ENCODE peak calls at places on chromosomes 1 and 21, in seven cellular contexts. K, R, T, M, U, G and J are unnamed samples.

GRCh38 chr1:166197597-166197996 is 30.8 kb upstream of the FAM78B start:
- DNase-seq in M (no peak), R (no peak), U (no peak), K (no peak), T (no peak), G (no peak), J (peak)

GRCh38 chr1:214540324-214540723 is 11.1 kb downstream of the PTPN14 start:
- DNase-seq in T (no peak), R (no peak), U (peak), G (no peak), M (no peak), K (no peak), J (no peak)

GRCh38 chr21:41100826-41101550 is 67.0 kb upstream of the BACE2 start:
- DNase-seq in K (no peak), G (no peak), M (no peak), R (no peak), U (no peak), T (no peak), J (no peak)

GRCh38 chr1:109807822-109808680 is 44.3 kb upstream of the EPS8L3 start:
- DNase-seq in M (peak), R (no peak), G (no peak), U (no peak), T (no peak), K (no peak), J (peak)

GRCh38 chr21:37341254-37341960 is 25.2 kb upstream of the DYRK1A start:
- DNase-seq in G (no peak), K (no peak), M (peak), R (no peak), U (no peak), T (no peak), J (peak)

GRCh38 chr1:112237983-112238515 is 158.0 kb upstream of the CTTNBP2NL start:
- DNase-seq in T (no peak), G (peak), K (no peak), M (no peak), U (no peak), R (no peak), J (no peak)

GRCh38 chr1:52552236-52552504 is 722 bp downstream of the TUT4 start:
- DNase-seq in K (peak), G (peak), R (peak), T (peak), M (peak), U (peak), J (peak)

GRCh38 chr1:116489231-116489697 is 81.6 kb downstream of the CD58 start:
- DNase-seq in K (no peak), R (peak), M (peak), T (no peak), G (peak), U (peak), J (no peak)

GRCh38 chr1:203084588-203085527 is 954 bp downstream of the MYOG start:
- DNase-seq in G (no peak), T (no peak), R (peak), K (peak), U (no peak), M (peak), J (no peak)

GRCh38 chr1:96808186-96808585 is 86.6 kb downstream of the PTBP2 start:
- DNase-seq in R (no peak), G (no peak), U (no peak), K (peak), M (no peak), T (peak), J (no peak)

GRCh38 chr1:95207223-95207935 is 26.6 kb upstream of the RWDD3 start:
- DNase-seq in T (no peak), K (no peak), M (no peak), U (no peak), R (peak), G (no peak), J (no peak)

GRCh38 chr1:17525996-17526686 is 13.4 kb upstream of the ARHGEF10L start:
- DNase-seq in R (no peak), T (no peak), K (no peak), M (no peak), U (peak), G (no peak), J (no peak)

GRCh38 chr1:186535388-186536133 is 74.6 kb upstream of the PDC start:
- DNase-seq in R (no peak), U (no peak), G (no peak), K (no peak), M (peak), T (peak), J (peak)

GRCh38 chr1:9529190-9529589 is 10.1 kb upstream of the SLC25A33 start:
- DNase-seq in K (no peak), M (peak), U (no peak), T (peak), R (no peak), G (no peak), J (peak)

GRCh38 chr1:178126790-178127189 is 32.9 kb downstream of the RASAL2 start:
- DNase-seq in K (peak), M (peak), T (peak), G (no peak), R (no peak), U (no peak), J (peak)

GRCh38 chr1:228107636-228108035 is 1.5 kb downstream of the MRPL55 start:
- DNase-seq in K (no peak), U (no peak), T (no peak), M (no peak), R (no peak), G (no peak), J (no peak)

GRCh38 chr1:151211972-151212705 is 13.8 kb downstream of the PIP5K1A start:
- DNase-seq in T (no peak), K (no peak), R (no peak), U (no peak), G (no peak), M (peak), J (no peak)

GRCh38 chr1:75203415-75204277 is 69.5 kb downstream of the LHX8 start:
- DNase-seq in U (no peak), T (peak), G (no peak), K (peak), R (no peak), M (peak), J (peak)

GRCh38 chr1:197980457-197980856 is 63.3 kb downstream of the LHX9 start:
- DNase-seq in K (no peak), R (no peak), G (no peak), T (no peak), U (peak), M (no peak), J (no peak)

GRCh38 chr1:202122639-202123335 is at the start of gene GPR37L1:
- DNase-seq in U (peak), G (no peak), K (no peak), T (peak), R (peak), M (peak), J (peak)

GRCh38 chr1:178121883-178122282 is 28.0 kb downstream of the RASAL2 start:
- DNase-seq in K (no peak), U (no peak), M (no peak), T (no peak), G (no peak), R (no peak), J (peak)

GRCh38 chr1:22117851-22118250 is 25.0 kb downstream of the WNT4 start:
- DNase-seq in R (peak), G (no peak), K (no peak), U (peak), T (peak), M (no peak), J (peak)

GRCh38 chr1:202029171-202029665 is 18.8 kb downstream of the ELF3 start:
- DNase-seq in U (no peak), T (peak), G (no peak), M (peak), K (no peak), R (no peak), J (peak)

GRCh38 chr1:102566182-102566581 is 542.1 kb downstream of the COL11A1 start:
- DNase-seq in M (no peak), G (no peak), T (no peak), R (no peak), K (no peak), U (no peak), J (no peak)
- TF ChIP-seq CTCF in M (no peak), G (no peak), T (no peak), R (no peak), K (no peak), U (no peak), J (no peak)

DNA sequence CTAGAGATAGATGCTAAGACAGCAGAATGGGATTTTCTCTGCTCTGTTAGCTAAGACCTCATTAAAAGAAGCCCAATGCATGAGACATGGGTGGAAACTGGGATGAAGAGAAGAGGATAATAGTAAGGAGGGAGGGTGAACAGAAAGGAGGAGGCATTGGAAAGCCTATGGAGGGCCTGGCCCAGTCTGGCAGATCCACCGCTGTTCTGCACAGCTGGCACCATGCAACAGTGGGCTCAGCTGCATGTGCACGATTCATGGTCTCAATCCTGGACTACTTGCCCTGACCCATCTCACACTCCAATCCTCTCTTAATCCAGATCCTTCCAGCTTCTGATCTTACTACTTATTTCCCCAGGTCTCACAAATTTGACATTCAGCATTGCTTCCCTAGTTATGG is 2.2 kb downstream of the PHC2 start:
- DNase-seq in U (no peak), G (no peak), R (no peak), K (no peak), M (no peak), T (no peak), J (no peak)
- H3K4me3 ChIP-seq in U (no peak), G (no peak), R (no peak), K (no peak), M (peak), T (peak), J (peak)

GRCh38 chr1:29354511-29355098 is 118.3 kb downstream of the PTPRU start:
- DNase-seq in G (no peak), T (no peak), K (no peak), R (no peak), M (no peak), U (peak), J (no peak)
- TF ChIP-seq CTCF in G (no peak), T (no peak), K (no peak), R (no peak), M (no peak), U (no peak), J (no peak)

GRCh38 chr1:48472747-48473146 is 743 bp upstream of the SPATA6 start:
- DNase-seq in G (no peak), R (no peak), M (no peak), U (no peak), K (no peak), T (no peak), J (no peak)
- H3K4me3 ChIP-seq in G (peak), R (peak), M (peak), U (peak), K (peak), T (peak), J (peak)

GRCh38 chr1:108669679-108670078 is 8.8 kb upstream of the HENMT1 start:
- DNase-seq in K (no peak), T (no peak), M (no peak), U (no peak), R (no peak), G (no peak), J (no peak)
- TF ChIP-seq CTCF in K (no peak), T (no peak), M (no peak), U (no peak), R (no peak), G (no peak), J (no peak)

GRCh38 chr21:38819719-38820147 is 14.0 kb downstream of the ETS2 start:
- DNase-seq in R (peak), M (peak), U (peak), T (peak), G (peak), K (no peak), J (peak)

GRCh38 chr21:38820471-38821239 is 14.9 kb downstream of the ETS2 start:
- DNase-seq in T (no peak), K (peak), G (peak), M (no peak), U (peak), R (no peak), J (no peak)

GRCh38 chr21:38817371-38818335 is 11.9 kb downstream of the ETS2 start:
- DNase-seq in R (no peak), U (peak), M (peak), K (no peak), G (no peak), T (peak), J (peak)

GRCh38 chr21:38818336-38818723 is 12.6 kb downstream of the ETS2 start:
- DNase-seq in R (no peak), M (no peak), T (peak), K (no peak), U (no peak), G (peak), J (no peak)

DNA sequence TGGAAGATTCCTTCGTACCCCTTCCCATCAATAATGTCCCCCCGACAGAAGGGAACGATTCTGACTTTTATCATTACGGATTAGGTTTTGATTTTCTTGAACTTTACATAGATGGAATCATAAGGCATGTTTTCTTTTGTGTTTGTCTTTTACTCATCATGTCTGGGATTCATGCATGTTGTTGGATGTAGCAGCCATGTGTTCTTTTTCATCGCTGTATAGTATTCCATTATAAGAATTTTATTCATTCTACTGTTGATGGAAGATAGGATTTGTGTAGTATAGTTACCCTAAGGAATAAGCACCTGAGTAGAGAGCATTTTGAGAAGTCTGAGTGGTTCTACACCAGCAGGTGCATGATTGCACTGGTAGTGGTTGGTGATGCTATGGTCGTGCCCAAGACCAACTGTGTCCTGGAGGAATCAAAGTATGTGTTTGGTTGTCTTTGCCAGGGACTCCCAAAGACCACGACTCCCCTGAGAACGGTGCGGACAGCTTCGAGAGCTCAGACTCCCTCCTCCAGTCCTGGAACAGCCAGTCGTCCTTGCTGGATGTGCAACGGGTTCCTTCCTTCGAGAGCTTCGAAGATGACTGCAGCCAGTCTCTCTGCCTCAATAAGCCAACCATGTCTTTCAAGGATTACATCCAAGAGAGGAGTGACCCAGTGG is 13.5 kb downstream of the ETS2 start:
- DNase-seq in R (no peak), K (no peak), G (peak), U (no peak), T (no peak), M (no peak), J (no peak)
- H3K4me3 ChIP-seq in R (no peak), K (no peak), G (no peak), U (no peak), T (no peak), M (peak), J (no peak)

DNA sequence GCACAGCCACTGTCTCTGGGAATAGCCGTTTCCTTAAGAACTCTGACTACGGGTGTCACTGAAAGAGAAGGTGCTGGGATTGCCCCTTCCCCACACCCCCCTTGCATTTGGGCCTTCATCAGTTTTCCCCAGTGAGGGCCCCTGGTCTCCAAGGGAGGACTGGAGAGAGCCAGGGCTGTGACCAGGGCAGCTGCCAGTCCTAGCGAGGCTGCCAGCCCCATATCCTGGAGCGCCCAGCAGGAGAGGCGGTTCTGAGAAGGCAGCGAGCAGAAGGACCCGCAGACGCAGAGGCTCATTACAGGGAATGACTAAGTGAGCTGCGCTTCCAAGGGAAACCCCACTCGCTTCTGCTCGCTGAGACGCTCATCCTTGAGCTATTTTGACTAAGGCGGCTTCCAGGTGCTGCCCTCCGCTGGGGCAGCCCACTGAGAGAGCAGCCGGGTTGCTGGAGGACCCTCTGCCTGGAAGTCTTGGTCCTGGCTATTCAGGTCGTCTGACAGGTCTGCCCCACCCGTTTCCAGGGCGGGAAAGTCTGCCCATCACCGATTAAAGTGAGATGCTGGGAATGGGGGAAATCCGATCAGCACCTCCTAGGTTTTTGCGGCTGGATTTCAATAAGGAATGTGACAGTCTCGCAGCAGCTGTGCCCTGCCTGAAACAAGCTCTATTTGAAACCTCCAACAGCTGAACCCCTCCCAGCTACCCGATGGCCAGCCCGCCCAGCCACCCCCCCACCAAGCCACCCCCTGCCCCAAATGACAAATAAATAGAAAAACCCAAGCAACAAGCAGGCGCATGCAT is 2.9 kb downstream of the KCNN3 start:
- DNase-seq in T (peak), R (peak), U (peak), G (no peak), M (peak), K (no peak), J (peak)
- TF ChIP-seq CTCF in T (peak), R (no peak), U (no peak), G (no peak), M (peak), K (no peak), J (peak)

GRCh38 chr1:210594605-210595004 is 265.9 kb downstream of the HHAT start:
- DNase-seq in G (no peak), R (no peak), M (no peak), T (no peak), K (no peak), U (no peak), J (no peak)

GRCh38 chr1:210598135-210598652 is 269.5 kb downstream of the HHAT start:
- DNase-seq in M (peak), T (peak), U (peak), K (peak), R (no peak), G (no peak), J (peak)

GRCh38 chr1:210600421-210601195 is 271.9 kb downstream of the HHAT start:
- DNase-seq in T (no peak), R (no peak), M (no peak), U (no peak), G (no peak), K (no peak), J (no peak)

GRCh38 chr1:210596641-210597040 is 267.9 kb downstream of the HHAT start:
- DNase-seq in U (no peak), G (no peak), M (no peak), K (no peak), T (no peak), R (no peak), J (no peak)

GRCh38 chr1:210597555-210598134 is 268.9 kb downstream of the HHAT start:
- DNase-seq in K (peak), R (no peak), T (peak), U (peak), M (peak), G (no peak), J (peak)
- H3K4me3 ChIP-seq in K (no peak), R (no peak), T (no peak), U (no peak), M (no peak), G (no peak), J (no peak)

DNA sequence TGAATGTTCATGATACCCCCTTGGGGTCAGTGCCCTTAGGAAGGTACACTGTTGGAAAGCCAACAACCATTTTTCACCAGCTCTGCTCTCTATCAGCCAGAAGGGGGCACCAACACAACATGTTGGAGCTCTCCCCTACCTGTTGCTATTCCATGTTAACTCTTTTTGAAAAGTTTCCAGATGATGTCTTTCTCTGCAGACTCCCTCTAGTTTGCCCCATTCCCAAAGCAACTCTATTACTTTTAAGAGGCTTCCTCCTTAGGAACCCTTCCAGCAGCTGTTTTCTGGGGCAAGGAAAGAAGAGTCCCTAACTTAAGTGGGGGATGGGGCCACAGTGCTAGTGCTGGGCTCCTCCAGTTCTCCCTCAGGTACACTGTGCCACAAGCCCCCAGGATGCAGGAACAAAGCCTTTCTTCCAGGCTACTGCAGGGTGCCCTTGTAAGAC is 22.9 kb upstream of the NDC1 start:
- DNase-seq in U (peak), G (peak), R (peak), M (peak), K (peak), T (peak), J (peak)
- TF ChIP-seq CTCF in U (peak), G (peak), R (no peak), M (peak), K (peak), T (peak), J (peak)